ENCODE peak calls at places on chromosomes 13 and 19, in nine cellular contexts. A, G, O, J, W, Y, Z, S and T are unnamed samples.

GRCh38 chr13:108903613-108904012 is 274.2 kb downstream of the MYO16 start:
- DNase-seq in A (no peak), G (no peak), O (no peak), J (no peak), W (no peak), Y (no peak), Z (no peak), S (no peak), T (no peak)

GRCh38 chr19:4399871-4400768 is at the start of gene SH3GL1:
- DNase-seq in A (peak), G (peak), O (peak), J (peak), W (peak), Y (peak), Z (peak), S (peak), T (no peak)

GRCh38 chr13:67223024-67223423 is 7.1 kb downstream of the PCDH9 start:
- DNase-seq in A (no peak), G (peak), O (no peak), J (no peak), W (no peak), Y (no peak), Z (no peak), S (no peak), T (peak)

GRCh38 chr13:74346960-74347359 is 212.8 kb upstream of the KLF12 start:
- DNase-seq in A (no peak), G (no peak), O (no peak), J (no peak), W (no peak), Y (no peak), Z (no peak), S (no peak), T (no peak)

GRCh38 chr19:7506385-7507328 is 9.2 kb upstream of the ZNF358 start:
- DNase-seq in A (no peak), G (peak), O (peak), J (peak), W (no peak), Y (peak), Z (peak), S (peak), T (no peak)

GRCh38 chr13:86581711-86582110 is 782.5 kb upstream of the SLITRK6 start:
- DNase-seq in A (no peak), G (no peak), O (no peak), J (no peak), W (no peak), Y (no peak), Z (no peak), S (no peak), T (no peak)

GRCh38 chr13:93875527-93875926 is 604.0 kb downstream of the DCT start:
- DNase-seq in A (no peak), G (peak), O (no peak), J (no peak), W (peak), Y (no peak), Z (no peak), S (no peak), T (no peak)

GRCh38 chr13:102280366-102280765 is 121.5 kb downstream of the FGF14 start:
- DNase-seq in A (no peak), G (no peak), O (no peak), J (no peak), W (no peak), Y (no peak), Z (no peak), S (no peak), T (no peak)

GRCh38 chr13:37418490-37418889 is 180.1 kb downstream of the POSTN start:
- DNase-seq in A (no peak), G (no peak), O (no peak), J (no peak), W (peak), Y (no peak), Z (no peak), S (no peak), T (no peak)

GRCh38 chr19:33668968-33669367 is 47.2 kb downstream of the CHST8 start:
- DNase-seq in A (no peak), G (no peak), O (no peak), J (no peak), W (no peak), Y (no peak), Z (no peak), S (no peak), T (no peak)

GRCh38 chr13:34533941-34534340 is 408.1 kb upstream of the NBEA start:
- DNase-seq in A (no peak), G (no peak), O (no peak), J (no peak), W (no peak), Y (no peak), Z (no peak), S (no peak), T (no peak)

GRCh38 chr19:41298327-41298964 is 11.5 kb upstream of the CCDC97 start:
- DNase-seq in A (peak), G (peak), O (peak), J (peak), W (peak), Y (peak), Z (peak), S (peak), T (peak)

GRCh38 chr13:112443191-112444000 is 67.2 kb downstream of the SPACA7 start:
- DNase-seq in A (no peak), G (no peak), O (no peak), J (no peak), W (no peak), Y (peak), Z (no peak), S (peak), T (no peak)

GRCh38 chr19:45032421-45032820 is 6.4 kb upstream of the CLASRP start:
- DNase-seq in A (no peak), G (no peak), O (no peak), J (no peak), W (no peak), Y (no peak), Z (no peak), S (no peak), T (no peak)

GRCh38 chr13:21025539-21025938 is 35.8 kb downstream of the LATS2 start:
- DNase-seq in A (no peak), G (no peak), O (no peak), J (no peak), W (no peak), Y (no peak), Z (no peak), S (no peak), T (no peak)

GRCh38 chr13:109700176-109700575 is 86.2 kb downstream of the IRS2 start:
- DNase-seq in A (no peak), G (peak), O (peak), J (peak), W (no peak), Y (peak), Z (no peak), S (peak), T (no peak)

GRCh38 chr19:44747739-44748425 is 626 bp upstream of the BCL3 start:
- DNase-seq in A (no peak), G (peak), O (peak), J (no peak), W (no peak), Y (peak), Z (peak), S (peak), T (no peak)

GRCh38 chr19:38213911-38214625 is 10.0 kb downstream of the DPF1 start:
- DNase-seq in A (peak), G (peak), O (no peak), J (no peak), W (no peak), Y (no peak), Z (no peak), S (no peak), T (no peak)

GRCh38 chr19:31346660-31347059 is 2.6 kb downstream of the TSHZ3 start:
- DNase-seq in A (no peak), G (no peak), O (no peak), J (no peak), W (no peak), Y (no peak), Z (no peak), S (no peak), T (no peak)

GRCh38 chr19:10353793-10354391 is 14.5 kb upstream of the ICAM3 start:
- DNase-seq in A (no peak), G (no peak), O (peak), J (no peak), W (no peak), Y (peak), Z (no peak), S (no peak), T (no peak)

GRCh38 chr13:113561417-113562084 is 23.0 kb upstream of the TFDP1 start:
- DNase-seq in A (no peak), G (no peak), O (no peak), J (no peak), W (no peak), Y (no peak), Z (no peak), S (no peak), T (no peak)

GRCh38 chr13:29975287-29975686 is 124.9 kb upstream of the UBL3 start:
- DNase-seq in A (no peak), G (no peak), O (no peak), J (no peak), W (no peak), Y (no peak), Z (no peak), S (no peak), T (no peak)

GRCh38 chr19:30648321-30648720 is 276.1 kb downstream of the ZNF536 start:
- DNase-seq in A (no peak), G (peak), O (no peak), J (no peak), W (no peak), Y (no peak), Z (no peak), S (no peak), T (no peak)

GRCh38 chr19:48290341-48290922 is 20.6 kb downstream of the ZNF114 start:
- DNase-seq in A (no peak), G (no peak), O (no peak), J (no peak), W (no peak), Y (no peak), Z (no peak), S (no peak), T (no peak)

GRCh38 chr13:41398494-41399190 is 58.7 kb upstream of the RGCC start:
- DNase-seq in A (no peak), G (no peak), O (no peak), J (no peak), W (no peak), Y (no peak), Z (no peak), S (no peak), T (no peak)

GRCh38 chr13:78029891-78030290 is 111.3 kb upstream of the EDNRB start:
- DNase-seq in A (no peak), G (no peak), O (no peak), J (no peak), W (no peak), Y (no peak), Z (no peak), S (no peak), T (no peak)

GRCh38 chr19:41997121-41997850 is 3.3 kb upstream of the ATP1A3 start:
- DNase-seq in A (no peak), G (peak), O (peak), J (no peak), W (no peak), Y (peak), Z (peak), S (peak), T (no peak)

GRCh38 chr19:41203371-41203770 is 10.4 kb downstream of the CYP2S1 start:
- DNase-seq in A (no peak), G (no peak), O (no peak), J (no peak), W (no peak), Y (no peak), Z (no peak), S (no peak), T (no peak)

GRCh38 chr19:6279931-6280591 is at the start of gene MLLT1:
- DNase-seq in A (peak), G (peak), O (peak), J (peak), W (peak), Y (peak), Z (peak), S (peak), T (peak)

GRCh38 chr19:6278051-6278450 is 1.7 kb downstream of the MLLT1 start:
- DNase-seq in A (no peak), G (no peak), O (no peak), J (no peak), W (no peak), Y (no peak), Z (no peak), S (no peak), T (no peak)

GRCh38 chr19:6279620-6279930 is 200 bp downstream of the MLLT1 start:
- DNase-seq in A (no peak), G (no peak), O (no peak), J (no peak), W (no peak), Y (no peak), Z (no peak), S (no peak), T (no peak)

GRCh38 chr19:6276447-6276846 is 3.3 kb downstream of the MLLT1 start:
- DNase-seq in A (no peak), G (peak), O (peak), J (no peak), W (no peak), Y (peak), Z (no peak), S (peak), T (peak)

GRCh38 chr19:6278740-6279619 is 795 bp downstream of the MLLT1 start:
- DNase-seq in A (no peak), G (no peak), O (no peak), J (no peak), W (no peak), Y (no peak), Z (no peak), S (no peak), T (no peak)
- H3K4me3 ChIP-seq in A (peak), G (peak), O (peak), J (peak), W (peak), Y (peak), Z (peak), S (peak), T (peak)

DNA sequence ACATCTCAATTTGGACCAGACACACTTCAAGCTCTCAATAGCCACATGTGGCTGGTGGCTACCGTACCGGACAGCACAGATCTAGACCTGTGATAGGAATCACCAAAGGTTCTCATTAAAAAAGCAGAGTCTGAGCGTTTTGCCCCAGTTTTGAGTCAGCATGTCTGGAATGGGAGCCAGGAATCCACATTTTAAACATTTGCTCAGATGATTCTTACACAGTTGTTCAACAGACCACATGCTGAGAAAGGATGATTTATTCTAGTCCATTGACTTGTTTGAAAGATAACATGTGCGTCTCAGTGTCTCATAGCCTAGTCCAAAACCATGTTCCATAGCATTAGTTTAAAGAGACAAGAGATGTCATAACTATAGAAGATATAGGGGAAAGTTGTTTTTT is 53.4 kb downstream of the FLT3 start:
- DNase-seq in A (no peak), G (peak), O (no peak), J (no peak), W (peak), Y (no peak), Z (no peak), S (no peak), T (peak)
- H3K4me3 ChIP-seq in A (no peak), G (no peak), O (no peak), J (no peak), W (no peak), Y (no peak), Z (no peak), S (no peak), T (no peak)

GRCh38 chr19:14775855-14776254 is 2.5 kb downstream of the ADGRE2 start:
- DNase-seq in A (no peak), G (no peak), O (peak), J (no peak), W (no peak), Y (no peak), Z (no peak), S (peak), T (no peak)
- H3K4me3 ChIP-seq in A (no peak), G (peak), O (peak), J (no peak), W (no peak), Y (no peak), Z (peak), S (no peak), T (no peak)

DNA sequence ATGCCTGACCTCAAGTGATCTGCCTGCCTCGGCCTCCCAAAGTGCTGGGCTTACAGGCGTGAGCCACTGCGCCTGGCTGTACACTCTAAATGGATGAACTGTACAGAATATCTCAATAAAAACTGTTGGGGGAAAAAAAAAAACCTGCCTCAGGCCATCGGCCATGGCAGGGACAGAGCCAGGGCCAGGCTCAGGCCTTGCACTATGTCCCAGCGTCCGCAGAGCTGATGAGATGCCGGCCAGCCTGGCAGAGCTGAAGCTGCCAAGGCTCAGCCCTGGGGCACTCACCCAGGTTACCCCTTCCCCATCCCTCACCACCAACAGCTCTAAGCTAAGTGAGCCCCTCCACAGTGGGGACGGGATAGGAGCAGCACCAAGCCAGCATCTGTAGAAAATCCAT is 6.1 kb downstream of the PPP6R1 start:
- DNase-seq in A (no peak), G (no peak), O (no peak), J (no peak), W (no peak), Y (no peak), Z (no peak), S (no peak), T (no peak)
- H3K4me3 ChIP-seq in A (peak), G (no peak), O (no peak), J (no peak), W (no peak), Y (no peak), Z (no peak), S (no peak), T (no peak)

GRCh38 chr13:44374348-44374712 is 706 bp downstream of the SERP2 start:
- DNase-seq in A (no peak), G (no peak), O (no peak), J (no peak), W (no peak), Y (no peak), Z (no peak), S (no peak), T (no peak)

GRCh38 chr13:44371421-44371820 is 2.2 kb upstream of the SERP2 start:
- DNase-seq in A (no peak), G (no peak), O (no peak), J (no peak), W (no peak), Y (no peak), Z (no peak), S (no peak), T (no peak)

GRCh38 chr13:44373601-44374347 is at the start of gene SERP2:
- DNase-seq in A (no peak), G (no peak), O (peak), J (no peak), W (no peak), Y (peak), Z (peak), S (no peak), T (no peak)

GRCh38 chr13:44368599-44369368 is 4.8 kb upstream of the SERP2 start:
- DNase-seq in A (no peak), G (no peak), O (no peak), J (no peak), W (no peak), Y (no peak), Z (no peak), S (peak), T (no peak)

GRCh38 chr13:44373247-44373600 is 400 bp upstream of the SERP2 start:
- DNase-seq in A (no peak), G (no peak), O (no peak), J (no peak), W (no peak), Y (no peak), Z (no peak), S (no peak), T (no peak)
- H3K4me3 ChIP-seq in A (no peak), G (peak), O (peak), J (peak), W (peak), Y (peak), Z (peak), S (no peak), T (peak)

GRCh38 chr13:45108716-45109706 is 11.3 kb upstream of the GTF2F2 start:
- DNase-seq in A (no peak), G (peak), O (no peak), J (no peak), W (no peak), Y (peak), Z (no peak), S (no peak), T (no peak)
- H3K4me3 ChIP-seq in A (no peak), G (no peak), O (no peak), J (no peak), W (no peak), Y (no peak), Z (no peak), S (no peak), T (no peak)